ENCODE peak calls at places on chromosome 15, in seven cellular contexts. W is neural progenitor cell, V is RWPE1, T is endothelial cell of umbilical vein, D is A549, U is glutamatergic neuron, J is WERI-Rb-1. X is an unnamed sample.

GRCh38 chr15:78225783-78226541 is 8.4 kb downstream of the ACSBG1 start:
- DNase-seq in T (no peak), D (no peak), U (no peak), W (no peak), J (no peak), V (no peak), X (no peak)

GRCh38 chr15:83698294-83698693 is 44.4 kb downstream of the ADAMTSL3 start:
- DNase-seq in V (peak), U (no peak), J (no peak), T (no peak), W (no peak), D (peak), X (no peak)

GRCh38 chr15:86743283-86743903 is 663.7 kb downstream of the AGBL1 start:
- DNase-seq in J (peak), U (peak), T (no peak), V (peak), W (peak), D (peak), X (peak)

GRCh38 chr15:100703671-100704070 is 101.3 kb downstream of the ASB7 start:
- DNase-seq in T (no peak), U (no peak), W (no peak), V (no peak), D (no peak), J (no peak), X (no peak)

GRCh38 chr15:65660927-65661326 is 39.2 kb downstream of the SLC24A1 start:
- DNase-seq in D (no peak), U (no peak), J (no peak), V (no peak), T (no peak), W (no peak), X (no peak)

GRCh38 chr15:89446260-89446891 is 50.0 kb downstream of the RHCG start:
- DNase-seq in D (no peak), V (no peak), J (no peak), U (no peak), T (no peak), W (no peak), X (no peak)

GRCh38 chr15:89088605-89089315 is 504 bp downstream of the ABHD2 start:
- DNase-seq in V (no peak), J (no peak), D (no peak), U (peak), T (peak), W (peak), X (no peak)

GRCh38 chr15:63888146-63888545 is 54.4 kb upstream of the HERC1 start:
- DNase-seq in V (no peak), W (no peak), T (no peak), J (no peak), U (no peak), D (no peak), X (no peak)

GRCh38 chr15:68334661-68335124 is 57.1 kb downstream of the FEM1B start:
- DNase-seq in V (no peak), D (no peak), T (no peak), J (no peak), U (no peak), W (no peak), X (no peak)

GRCh38 chr15:85443046-85443445 is 62.6 kb downstream of the AKAP13 start:
- DNase-seq in J (no peak), D (no peak), W (no peak), T (no peak), U (no peak), V (no peak), X (no peak)

GRCh38 chr15:77864211-77865105 is 213.1 kb downstream of the TBC1D2B start:
- DNase-seq in D (no peak), J (no peak), V (peak), W (no peak), T (no peak), U (no peak), X (no peak)

GRCh38 chr15:38563723-38564519 is 693 bp downstream of the RASGRP1 start:
- DNase-seq in J (peak), U (peak), V (peak), T (peak), W (peak), D (peak), X (peak)

GRCh38 chr15:70033529-70034140 is 64.1 kb downstream of the TLE3 start:
- DNase-seq in V (peak), U (peak), D (no peak), W (peak), T (no peak), J (peak), X (no peak)

GRCh38 chr15:61556037-61556648 is 327.0 kb upstream of the RORA start:
- DNase-seq in U (no peak), W (no peak), T (no peak), J (no peak), D (no peak), V (peak), X (no peak)

GRCh38 chr15:57079446-57079845 is 161.0 kb downstream of the TCF12 start:
- DNase-seq in V (no peak), U (no peak), T (peak), D (no peak), J (no peak), W (peak), X (no peak)

GRCh38 chr15:44584162-44584749 is 47.3 kb downstream of the EIF3J start:
- DNase-seq in J (peak), V (no peak), U (peak), T (peak), D (peak), W (peak), X (no peak)

GRCh38 chr15:43912991-43913927 is 86.5 kb downstream of the WDR76 start:
- DNase-seq in J (no peak), T (peak), V (peak), D (peak), U (no peak), W (no peak), X (no peak)

GRCh38 chr15:43948691-43949325 is 122.0 kb downstream of the WDR76 start:
- DNase-seq in D (no peak), U (no peak), W (no peak), T (no peak), J (no peak), V (no peak), X (no peak)

GRCh38 chr15:65083262-65083701 is 6.7 kb downstream of the KBTBD13 start:
- DNase-seq in W (peak), V (no peak), D (no peak), U (peak), T (no peak), J (peak), X (peak)

DNA sequence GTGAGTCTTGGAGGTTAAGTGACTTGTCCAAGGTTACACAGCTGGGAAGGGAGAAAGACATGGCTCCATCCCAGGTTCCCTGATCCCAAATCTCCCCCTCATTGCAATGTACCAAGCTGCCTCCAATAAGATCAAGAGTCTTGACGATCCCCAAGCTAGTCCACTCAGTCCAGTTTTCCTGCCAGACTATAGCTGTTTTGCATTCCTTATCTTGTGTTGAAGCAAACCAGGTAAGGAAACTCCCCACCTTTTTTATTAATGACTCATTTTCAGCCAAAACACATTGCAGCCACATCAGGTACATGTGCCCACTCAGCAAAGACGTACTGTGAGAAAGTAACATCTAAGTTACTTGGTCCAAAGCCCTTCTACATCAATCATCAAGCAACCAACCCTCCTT is 41.9 kb downstream of the LIPC start:
- DNase-seq in D (peak), J (no peak), V (peak), U (no peak), T (peak), W (no peak), X (no peak)
- TF ChIP-seq CTCF in D (no peak), J (no peak), V (no peak), U (no peak), T (no peak), W (no peak), X (no peak)

GRCh38 chr15:94579261-94579660 is 347.9 kb downstream of the MCTP2 start:
- DNase-seq in T (peak), D (no peak), U (no peak), J (no peak), W (no peak), V (no peak), X (no peak)

GRCh38 chr15:94580186-94580585 is 348.8 kb downstream of the MCTP2 start:
- DNase-seq in D (no peak), V (no peak), W (no peak), J (no peak), U (no peak), T (no peak), X (no peak)

GRCh38 chr15:94586099-94586498 is 354.7 kb downstream of the MCTP2 start:
- DNase-seq in V (no peak), W (no peak), J (no peak), U (no peak), T (no peak), D (no peak), X (no peak)

GRCh38 chr15:94584833-94585244 is 353.5 kb downstream of the MCTP2 start:
- DNase-seq in D (no peak), T (peak), J (no peak), V (no peak), U (no peak), W (no peak), X (no peak)

DNA sequence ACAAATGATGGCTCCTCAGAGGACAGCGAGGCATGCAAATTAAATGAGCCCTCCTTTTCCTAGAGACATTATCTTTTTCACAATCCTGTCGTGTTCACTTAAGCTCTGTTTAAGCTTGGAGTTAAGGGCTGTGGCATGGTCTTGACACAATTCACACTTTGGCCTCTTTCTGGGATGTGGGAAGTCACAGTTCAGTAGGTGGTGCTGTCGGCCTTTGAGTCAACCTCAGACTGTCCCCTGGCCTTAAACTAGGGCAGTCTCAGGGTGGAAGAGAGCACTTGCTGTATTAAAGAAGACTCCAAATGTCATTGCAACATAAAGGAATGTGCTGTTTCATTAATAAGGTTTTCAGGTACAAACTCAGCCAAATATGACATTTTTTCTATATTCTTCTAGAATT is 351.0 kb downstream of the MCTP2 start:
- DNase-seq in W (peak), J (no peak), U (peak), V (peak), D (peak), T (peak), X (peak)
- TF ChIP-seq CTCF in W (peak), J (no peak), U (no peak), V (peak), D (no peak), T (peak), X (peak)

GRCh38 chr15:98485451-98485850 is 162.9 kb upstream of the IGF1R start:
- DNase-seq in T (no peak), D (no peak), U (no peak), J (no peak), W (no peak), V (no peak), X (no peak)

GRCh38 chr15:98480858-98481257 is 167.5 kb upstream of the IGF1R start:
- DNase-seq in V (no peak), T (no peak), D (no peak), J (no peak), U (no peak), W (no peak), X (no peak)

GRCh38 chr15:98484914-98485313 is 163.4 kb upstream of the IGF1R start:
- DNase-seq in D (no peak), V (no peak), U (no peak), J (no peak), T (no peak), W (no peak), X (no peak)

DNA sequence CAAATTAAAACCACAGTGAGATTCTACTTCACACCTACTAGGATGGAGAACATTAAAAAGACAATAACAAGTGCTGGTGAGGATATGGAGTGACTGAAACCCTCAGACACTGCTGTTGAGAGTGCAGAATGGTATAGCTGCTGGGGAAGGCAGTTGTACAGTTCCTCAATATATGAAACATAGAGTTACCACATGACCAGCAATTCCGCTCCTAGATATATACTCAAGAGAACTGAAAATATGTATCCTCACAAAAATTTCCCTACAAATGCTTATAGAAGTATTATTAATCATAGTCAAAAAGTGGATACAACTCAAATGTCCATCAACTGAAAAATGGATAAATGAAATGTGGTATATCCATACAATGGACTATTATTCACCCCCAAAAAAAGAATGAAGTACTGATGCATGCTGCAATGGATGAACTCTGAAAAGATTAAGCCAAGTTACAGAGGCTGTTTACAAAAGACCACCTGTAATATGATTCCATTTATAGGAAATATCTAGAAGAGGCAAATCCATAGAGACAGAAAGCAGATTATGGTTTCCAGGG is 164.7 kb upstream of the IGF1R start:
- DNase-seq in V (no peak), T (no peak), U (no peak), J (no peak), D (no peak), W (no peak), X (no peak)
- TF ChIP-seq CTCF in V (no peak), T (no peak), U (no peak), J (no peak), D (no peak), W (no peak), X (no peak)

DNA sequence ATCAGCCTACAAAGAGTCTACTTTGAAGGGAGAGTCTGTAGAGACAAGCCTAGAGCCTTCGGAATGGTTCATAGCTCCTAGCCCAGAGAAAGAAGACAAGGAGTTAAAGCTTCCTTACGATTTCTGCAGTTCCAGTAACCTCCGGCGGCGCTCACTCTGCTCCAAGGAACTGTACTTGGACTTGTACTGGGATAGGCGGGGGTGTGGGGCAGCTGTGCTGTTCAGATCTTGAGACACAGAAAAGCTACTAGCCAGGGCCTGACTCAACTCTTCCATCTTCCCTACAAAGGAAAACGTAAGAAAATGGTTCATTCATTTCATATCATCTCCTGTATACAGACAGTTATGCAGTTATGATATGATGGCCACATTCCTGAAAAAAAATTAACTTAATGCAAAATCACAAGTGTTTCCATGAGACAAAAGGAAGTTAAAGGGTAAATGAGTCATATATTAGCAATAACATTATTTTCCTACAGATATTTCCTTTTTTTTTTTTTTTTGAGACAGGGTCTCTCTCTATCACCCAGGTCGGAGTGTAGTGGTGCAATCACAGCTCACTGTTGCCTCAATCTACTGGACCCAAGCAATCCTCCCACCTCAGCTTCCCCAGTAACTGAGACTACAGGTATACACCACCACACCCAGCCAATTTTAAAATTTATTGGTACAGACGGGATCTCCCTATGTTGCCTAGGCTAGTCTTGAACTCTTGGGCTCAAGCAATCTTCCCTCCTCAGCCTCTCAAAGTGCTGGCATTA is 4.6 kb downstream of the SNUPN start:
- DNase-seq in W (no peak), U (peak), T (peak), V (peak), D (peak), J (no peak), X (no peak)
- TF ChIP-seq CTCF in W (no peak), U (no peak), T (no peak), V (peak), D (no peak), J (no peak), X (no peak)

DNA sequence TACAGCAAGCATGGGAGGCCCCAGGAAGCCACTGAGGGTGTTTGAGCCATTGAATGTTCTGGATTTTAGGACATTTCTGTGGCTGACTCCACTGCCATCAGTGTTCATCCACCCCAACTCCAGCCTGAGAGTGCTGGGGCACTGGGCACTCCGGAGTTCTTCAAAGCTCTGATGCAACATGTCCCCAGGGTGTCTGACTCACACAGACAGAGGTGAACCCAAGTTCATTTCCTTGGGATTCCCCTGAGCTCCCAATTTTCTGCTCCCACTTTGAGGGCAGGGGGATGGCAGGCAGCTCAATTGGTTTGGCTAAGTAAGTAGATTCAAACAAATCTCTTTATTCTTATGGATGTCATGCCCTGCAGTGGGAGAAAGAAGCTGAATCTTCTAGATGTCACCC is 2.2 kb downstream of the STRA6 start:
- DNase-seq in V (peak), U (no peak), T (peak), W (no peak), D (peak), J (no peak), X (no peak)
- TF ChIP-seq CTCF in V (no peak), U (no peak), T (no peak), W (no peak), D (no peak), J (no peak), X (no peak)

DNA sequence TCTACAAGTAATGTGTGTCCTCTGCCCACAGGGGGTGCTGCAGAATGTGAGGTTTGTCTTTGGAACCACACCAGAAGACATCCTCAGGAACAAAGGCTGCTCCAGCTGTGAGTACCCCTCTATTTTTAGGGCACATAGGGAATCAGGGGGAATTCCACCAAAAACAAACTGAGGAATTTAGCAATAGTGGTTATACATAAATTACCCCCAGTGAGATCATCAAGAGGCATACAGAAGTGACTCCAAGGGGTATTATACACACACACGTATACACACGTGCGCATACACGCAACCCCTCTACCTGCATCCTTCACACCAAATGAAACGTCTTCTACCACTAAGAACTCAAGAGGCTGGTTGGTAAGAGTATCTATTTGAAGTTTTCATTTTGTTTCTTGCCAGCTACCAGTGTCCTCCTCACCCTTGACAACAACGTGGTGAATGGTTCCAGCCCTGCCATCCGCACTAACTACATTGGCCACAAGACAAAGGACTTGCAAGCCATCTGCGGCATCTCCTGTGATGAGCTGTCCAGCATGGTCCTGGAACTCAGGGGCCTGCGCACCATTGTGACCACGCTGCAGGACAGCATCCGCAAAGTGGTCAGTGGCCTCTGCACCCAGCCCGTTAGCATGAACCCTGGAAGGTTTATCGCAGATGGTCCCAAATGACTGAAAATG is 2.8 kb downstream of the THBS1 start:
- DNase-seq in U (no peak), V (peak), W (peak), J (peak), D (peak), T (peak), X (no peak)
- TF ChIP-seq CTCF in U (no peak), V (no peak), W (peak), J (peak), D (no peak), T (peak), X (peak)

GRCh38 chr15:72341361-72341760 is 21.4 kb upstream of the CELF6 start:
- DNase-seq in U (peak), D (peak), V (no peak), T (no peak), J (peak), W (peak), X (peak)
- TF ChIP-seq CTCF in U (peak), D (peak), V (no peak), T (no peak), J (peak), W (peak), X (peak)

GRCh38 chr15:81814882-81815455 is 230.8 kb downstream of the MEX3B start:
- DNase-seq in T (no peak), U (no peak), D (no peak), V (no peak), W (no peak), J (no peak), X (no peak)

GRCh38 chr15:81809543-81809942 is 236.3 kb downstream of the MEX3B start:
- DNase-seq in D (peak), W (peak), V (peak), T (peak), U (peak), J (peak), X (no peak)

DNA sequence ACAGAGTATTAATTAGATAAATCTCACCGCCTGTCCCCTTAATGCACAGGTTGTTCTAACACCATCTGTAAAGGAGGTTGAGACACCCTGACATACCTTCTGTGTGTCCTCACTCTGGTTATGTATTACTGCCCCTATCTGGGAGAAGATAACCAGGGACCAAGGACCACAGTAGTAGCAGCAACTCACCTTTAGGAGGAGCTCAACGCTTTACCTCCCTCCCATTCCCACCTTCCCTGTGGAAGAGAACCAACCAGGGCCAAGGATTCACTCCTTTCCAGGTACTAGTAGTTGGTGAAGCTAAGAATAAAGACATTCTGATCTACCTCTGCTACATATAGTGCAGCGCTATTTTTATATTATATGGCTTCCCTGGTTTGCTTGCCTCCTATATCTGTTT is 232.6 kb downstream of the MEX3B start:
- DNase-seq in T (no peak), J (peak), W (peak), U (no peak), D (peak), V (peak), X (no peak)
- TF ChIP-seq CTCF in T (no peak), J (peak), W (peak), U (no peak), D (no peak), V (peak), X (peak)